ENCODE peak calls at places on chromosomes 2 and 18, in six cellular contexts. N is A549; J is CD8-positive, alpha-beta memory T cell; R is upper lobe of right lung; K is fibroblast of lung; Z is PC-9. W is an unnamed sample.

GRCh38 chr2:182445566-182445965 is 18.7 kb upstream of the PDE1A start:
- DNase-seq in K (peak), R (no peak), N (no peak), J (no peak), Z (no peak), W (no peak)

GRCh38 chr2:10441966-10442365 is 6.2 kb downstream of the ODC1 start:
- DNase-seq in K (peak), Z (no peak), N (no peak), J (no peak), R (no peak), W (no peak)

GRCh38 chr2:21438949-21439348 is 315.2 kb downstream of the TDRD15 start:
- DNase-seq in R (no peak), N (no peak), J (no peak), Z (peak), K (peak), W (no peak)

GRCh38 chr2:197363998-197364397 is 53.4 kb upstream of the ANKRD44 start:
- DNase-seq in N (no peak), K (no peak), R (no peak), J (no peak), Z (no peak), W (no peak)

GRCh38 chr2:240914645-240915525 is 8.7 kb downstream of the CROCC2 start:
- DNase-seq in K (no peak), N (no peak), R (no peak), J (no peak), Z (no peak), W (no peak)

GRCh38 chr2:143960177-143960576 is 559.7 kb downstream of the ZEB2 start:
- DNase-seq in K (no peak), J (no peak), N (no peak), R (no peak), Z (no peak), W (no peak)

GRCh38 chr2:150167711-150168110 is 319.8 kb downstream of the RND3 start:
- DNase-seq in Z (peak), R (no peak), K (peak), J (no peak), N (peak), W (no peak)

GRCh38 chr2:221572821-221573429 is 821 bp upstream of the EPHA4 start:
- DNase-seq in Z (no peak), N (peak), J (no peak), K (peak), R (peak), W (no peak)

GRCh38 chr2:55010915-55011314 is 39.3 kb downstream of the RTN4 start:
- DNase-seq in J (no peak), Z (no peak), K (peak), N (no peak), R (no peak), W (no peak)

GRCh38 chr2:25582079-25582830 is 91.1 kb downstream of the DTNB start:
- DNase-seq in J (no peak), Z (no peak), N (no peak), R (no peak), K (no peak), W (no peak)

GRCh38 chr2:15527074-15527739 is 33.9 kb downstream of the NBAS start:
- DNase-seq in R (no peak), Z (no peak), K (no peak), J (no peak), N (no peak), W (no peak)

GRCh38 chr18:79625195-79625923 is 54.2 kb upstream of the CTDP1 start:
- DNase-seq in K (no peak), Z (no peak), N (no peak), R (peak), J (no peak), W (peak)

GRCh38 chr2:162490052-162490717 is 146.3 kb downstream of the GCA start:
- DNase-seq in R (no peak), N (no peak), Z (no peak), K (no peak), J (no peak), W (no peak)

GRCh38 chr18:56108486-56109367 is 520.7 kb upstream of the TCF4 start:
- DNase-seq in N (no peak), J (no peak), Z (no peak), R (no peak), K (no peak), W (no peak)

GRCh38 chr2:74845217-74845751 is 11.4 kb downstream of the HK2 start:
- DNase-seq in K (peak), Z (peak), J (no peak), N (peak), R (peak), W (no peak)

GRCh38 chr2:239523147-239523943 is 122.5 kb upstream of the HDAC4 start:
- DNase-seq in N (no peak), Z (no peak), J (no peak), K (no peak), R (no peak), W (peak)

GRCh38 chr2:118319271-118319684 is 231.0 kb downstream of the INSIG2 start:
- DNase-seq in R (no peak), K (no peak), N (no peak), J (no peak), Z (no peak), W (no peak)

GRCh38 chr2:98903767-98904485 is 32.1 kb downstream of the CRACDL start:
- DNase-seq in R (peak), K (no peak), N (no peak), Z (no peak), J (no peak), W (no peak)

GRCh38 chr18:22110482-22110924 is 58.9 kb upstream of the GATA6 start:
- DNase-seq in N (no peak), Z (peak), K (no peak), J (no peak), R (no peak), W (no peak)

GRCh38 chr18:57809190-57809589 is 6.1 kb upstream of the ATP8B1 start:
- DNase-seq in N (no peak), K (no peak), Z (no peak), J (no peak), R (no peak), W (no peak)
- H3K27ac ChIP-seq in N (peak), K (peak), Z (no peak), J (no peak), R (no peak), W (no peak)

GRCh38 chr2:216216951-216217903 is 108.1 kb downstream of the XRCC5 start:
- DNase-seq in K (peak), Z (peak), J (no peak), N (no peak), R (no peak), W (no peak)
- H3K27ac ChIP-seq in K (peak), Z (peak), J (no peak), N (peak), R (peak), W (no peak)

GRCh38 chr2:148909114-148909513 is 34.1 kb downstream of the KIF5C start:
- DNase-seq in K (peak), N (no peak), Z (peak), R (no peak), J (no peak), W (no peak)
- H3K27ac ChIP-seq in K (no peak), N (no peak), Z (no peak), R (no peak), J (no peak), W (no peak)

GRCh38 chr2:17643031-17643615 is 102.6 kb downstream of the VSNL1 start:
- DNase-seq in K (peak), Z (peak), J (no peak), N (peak), R (no peak), W (no peak)

GRCh38 chr2:17638181-17638743 is 97.8 kb downstream of the VSNL1 start:
- DNase-seq in K (no peak), N (no peak), R (no peak), Z (no peak), J (no peak), W (no peak)

GRCh38 chr2:17635007-17635406 is 94.5 kb downstream of the VSNL1 start:
- DNase-seq in Z (no peak), K (no peak), N (no peak), J (no peak), R (no peak), W (no peak)

DNA sequence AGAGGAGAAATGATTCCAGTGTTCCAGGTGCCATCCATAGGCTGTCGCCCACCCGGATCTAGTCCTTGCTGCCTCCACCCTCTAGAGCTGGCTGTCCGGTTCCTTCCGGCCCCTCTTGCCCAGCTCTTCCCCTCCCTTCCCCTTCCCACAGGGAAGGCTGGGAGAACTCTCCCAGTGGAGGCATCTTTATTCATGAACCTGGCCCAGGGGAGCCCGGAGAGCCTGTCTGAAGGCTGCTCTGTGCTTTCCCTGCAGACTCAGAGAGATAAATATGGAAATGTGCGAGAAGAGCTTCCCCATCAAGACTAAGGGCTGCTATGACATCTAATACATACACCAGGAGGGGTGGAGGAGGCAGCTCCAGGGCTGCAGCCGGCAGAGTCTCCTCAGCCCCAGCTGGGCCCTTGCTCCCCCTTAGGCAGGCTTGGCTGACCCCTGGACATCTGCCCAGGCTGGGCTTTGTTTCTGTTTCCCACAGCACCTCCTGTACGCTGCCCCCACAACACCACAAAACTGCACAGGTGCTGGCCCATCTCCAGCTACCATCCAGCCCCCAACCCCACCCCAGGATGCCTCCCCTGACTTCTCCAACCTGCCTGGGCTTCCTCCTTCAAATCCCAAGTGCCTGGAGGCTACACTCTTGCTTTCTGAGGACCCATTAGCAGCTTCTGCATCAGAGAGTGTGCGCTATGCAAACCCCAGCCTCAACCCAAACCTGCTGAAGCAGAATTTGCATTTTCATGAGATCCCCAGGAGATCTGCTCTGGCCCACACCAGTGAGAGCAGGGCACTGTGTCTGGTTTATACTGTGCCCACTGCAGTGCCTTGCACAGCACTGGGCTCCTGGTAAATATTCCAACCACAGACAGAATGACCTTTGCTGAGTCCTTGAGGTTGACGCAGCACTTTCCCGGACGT is 96.8 kb downstream of the VSNL1 start:
- DNase-seq in J (no peak), Z (no peak), K (no peak), N (no peak), R (no peak), W (no peak)
- H3K27ac ChIP-seq in J (no peak), Z (no peak), K (no peak), N (no peak), R (no peak), W (no peak)